ENCODE peak calls at places on chromosomes 16 and 17, in six cellular contexts. P is hepatocyte, E is GM23338, X is endothelial cell of umbilical vein, B is astrocyte, R is fibroblast of lung. Y is an unnamed sample.

GRCh38 chr16:60299345-60299744 is 1565.2 kb upstream of the GOT2 start:
- DNase-seq in P (no peak), B (no peak), E (no peak), R (no peak), X (no peak), Y (no peak)

GRCh38 chr16:56547120-56547948 is 17.5 kb upstream of the MT4 start:
- DNase-seq in B (peak), X (no peak), R (peak), E (peak), P (peak), Y (no peak)

GRCh38 chr17:13346081-13346533 is 255.6 kb downstream of the HS3ST3A1 start:
- DNase-seq in B (peak), E (peak), P (peak), R (peak), X (no peak), Y (no peak)

GRCh38 chr17:37447641-37448040 is 41.0 kb downstream of the TADA2A start:
- DNase-seq in R (peak), B (peak), X (peak), P (no peak), E (no peak), Y (peak)

GRCh38 chr16:57785924-57786323 is 16.4 kb downstream of the KIFC3 start:
- DNase-seq in R (no peak), P (no peak), X (no peak), E (no peak), B (no peak), Y (no peak)

GRCh38 chr16:89290887-89291286 is 73.4 kb downstream of the ZNF778 start:
- DNase-seq in B (no peak), R (no peak), E (peak), P (no peak), X (no peak), Y (no peak)

GRCh38 chr17:78967782-78968362 is 11.9 kb downstream of the LGALS3BP start:
- DNase-seq in X (no peak), B (no peak), E (no peak), P (no peak), R (no peak), Y (no peak)

GRCh38 chr17:49438439-49438861 is 23.8 kb upstream of the PHB1 start:
- DNase-seq in X (no peak), B (no peak), R (peak), P (no peak), E (peak), Y (no peak)

GRCh38 chr16:46972971-46973456 is 460 bp downstream of the DNAJA2 start:
- DNase-seq in P (peak), B (no peak), X (no peak), R (peak), E (peak), Y (peak)

GRCh38 chr17:3845361-3845753 is 689 bp downstream of the NCBP3 start:
- DNase-seq in X (peak), P (peak), R (peak), E (no peak), B (no peak), Y (no peak)

GRCh38 chr16:86581458-86581857 is 3.1 kb downstream of the FOXL1 start:
- DNase-seq in R (peak), B (no peak), P (no peak), X (no peak), E (no peak), Y (no peak)

GRCh38 chr17:78131172-78132085 is 858 bp downstream of the TMC8 start:
- DNase-seq in E (no peak), P (no peak), X (no peak), R (no peak), B (no peak), Y (no peak)

GRCh38 chr17:37031493-37032083 is 82.8 kb downstream of the AATF start:
- DNase-seq in P (no peak), E (no peak), B (no peak), R (no peak), X (no peak), Y (no peak)

GRCh38 chr17:77212833-77213777 is 72.3 kb downstream of the SEC14L1 start:
- DNase-seq in R (no peak), X (no peak), P (no peak), B (no peak), E (no peak), Y (no peak)

GRCh38 chr17:78427140-78427539 is 48.7 kb downstream of the PGS1 start:
- DNase-seq in R (no peak), B (no peak), E (no peak), P (no peak), X (no peak), Y (no peak)

GRCh38 chr16:370443-370842 is at the start of gene MRPL28:
- DNase-seq in E (peak), R (peak), B (peak), X (peak), P (peak), Y (peak)

GRCh38 chr17:47335101-47335936 is 11.6 kb downstream of the EFCAB13 start:
- DNase-seq in R (peak), X (peak), B (no peak), E (no peak), P (no peak), Y (peak)

GRCh38 chr16:51707666-51708065 is 556.6 kb upstream of the SALL1 start:
- DNase-seq in P (no peak), B (no peak), R (no peak), X (no peak), E (peak), Y (no peak)

GRCh38 chr17:78226752-78227454 is 4.5 kb upstream of the TMEM235 start:
- DNase-seq in X (peak), B (no peak), R (no peak), P (no peak), E (no peak), Y (no peak)

GRCh38 chr16:83206426-83206825 is 579.7 kb downstream of the CDH13 start:
- DNase-seq in B (peak), R (peak), P (no peak), X (no peak), E (no peak), Y (no peak)

GRCh38 chr16:85568519-85568918 is 44.6 kb upstream of the GSE1 start:
- DNase-seq in B (no peak), E (no peak), P (peak), X (no peak), R (no peak), Y (no peak)

GRCh38 chr17:31251075-31251474 is 46.0 kb downstream of the OMG start:
- DNase-seq in P (no peak), X (no peak), E (no peak), R (no peak), B (no peak), Y (peak)

GRCh38 chr17:35322749-35323148 is 50.7 kb downstream of the SLFN11 start:
- DNase-seq in B (no peak), P (no peak), E (no peak), X (no peak), R (no peak), Y (no peak)

GRCh38 chr16:21626659-21627277 is 25.6 kb downstream of the IGSF6 start:
- DNase-seq in B (peak), X (peak), E (no peak), R (peak), P (peak), Y (peak)

GRCh38 chr17:41457656-41458055 is 9.5 kb downstream of the KRT32 start:
- DNase-seq in P (no peak), B (no peak), E (no peak), R (no peak), X (no peak), Y (no peak)

GRCh38 chr16:84819644-84820304 is at the start of gene CRISPLD2:
- DNase-seq in P (peak), R (peak), B (peak), E (peak), X (peak), Y (peak)

GRCh38 chr16:10607157-10607556 is 26.8 kb upstream of the EMP2 start:
- DNase-seq in B (no peak), P (no peak), E (no peak), R (no peak), X (no peak), Y (no peak)

GRCh38 chr17:64750891-64751677 is 89.0 kb upstream of the SMURF2 start:
- DNase-seq in X (no peak), B (no peak), P (no peak), R (no peak), E (no peak), Y (no peak)

GRCh38 chr17:35713069-35713728 is 18.2 kb upstream of the RASL10B start:
- DNase-seq in B (peak), P (no peak), R (peak), X (peak), E (no peak), Y (peak)

GRCh38 chr17:70956731-70957130 is 787.4 kb downstream of the KCNJ2 start:
- DNase-seq in P (no peak), X (no peak), B (no peak), E (no peak), R (no peak), Y (no peak)

GRCh38 chr17:72122002-72122310 is 1.1 kb downstream of the SOX9 start:
- DNase-seq in E (no peak), X (no peak), R (peak), P (peak), B (peak), Y (peak)
- TF ChIP-seq EZH2 in E (no peak), X (no peak), R (no peak), P (no peak), B (no peak), Y (no peak)

GRCh38 chr17:32266389-32267269 is 997 bp downstream of the RHBDL3 start:
- DNase-seq in B (no peak), E (peak), X (no peak), R (no peak), P (no peak), Y (no peak)
- TF ChIP-seq EZH2 in B (peak), E (no peak), X (peak), R (peak), P (peak), Y (no peak)

GRCh38 chr17:6544011-6544370 is 12.4 kb downstream of the PITPNM3 start:
- DNase-seq in X (no peak), P (no peak), E (no peak), B (no peak), R (no peak), Y (no peak)

GRCh38 chr17:6542577-6542976 is 13.8 kb downstream of the PITPNM3 start:
- DNase-seq in P (no peak), B (no peak), X (no peak), R (no peak), E (no peak), Y (no peak)

GRCh38 chr17:6541886-6542285 is 14.5 kb downstream of the PITPNM3 start:
- DNase-seq in X (no peak), B (no peak), E (no peak), P (no peak), R (no peak), Y (no peak)

GRCh38 chr17:6544770-6545169 is 11.6 kb downstream of the PITPNM3 start:
- DNase-seq in X (no peak), P (no peak), E (peak), B (no peak), R (no peak), Y (no peak)

GRCh38 chr17:6543079-6544010 is 13.0 kb downstream of the PITPNM3 start:
- DNase-seq in R (no peak), P (no peak), B (no peak), E (no peak), X (no peak), Y (no peak)
- TF ChIP-seq EZH2 in R (no peak), P (no peak), B (no peak), E (no peak), X (no peak), Y (no peak)

DNA sequence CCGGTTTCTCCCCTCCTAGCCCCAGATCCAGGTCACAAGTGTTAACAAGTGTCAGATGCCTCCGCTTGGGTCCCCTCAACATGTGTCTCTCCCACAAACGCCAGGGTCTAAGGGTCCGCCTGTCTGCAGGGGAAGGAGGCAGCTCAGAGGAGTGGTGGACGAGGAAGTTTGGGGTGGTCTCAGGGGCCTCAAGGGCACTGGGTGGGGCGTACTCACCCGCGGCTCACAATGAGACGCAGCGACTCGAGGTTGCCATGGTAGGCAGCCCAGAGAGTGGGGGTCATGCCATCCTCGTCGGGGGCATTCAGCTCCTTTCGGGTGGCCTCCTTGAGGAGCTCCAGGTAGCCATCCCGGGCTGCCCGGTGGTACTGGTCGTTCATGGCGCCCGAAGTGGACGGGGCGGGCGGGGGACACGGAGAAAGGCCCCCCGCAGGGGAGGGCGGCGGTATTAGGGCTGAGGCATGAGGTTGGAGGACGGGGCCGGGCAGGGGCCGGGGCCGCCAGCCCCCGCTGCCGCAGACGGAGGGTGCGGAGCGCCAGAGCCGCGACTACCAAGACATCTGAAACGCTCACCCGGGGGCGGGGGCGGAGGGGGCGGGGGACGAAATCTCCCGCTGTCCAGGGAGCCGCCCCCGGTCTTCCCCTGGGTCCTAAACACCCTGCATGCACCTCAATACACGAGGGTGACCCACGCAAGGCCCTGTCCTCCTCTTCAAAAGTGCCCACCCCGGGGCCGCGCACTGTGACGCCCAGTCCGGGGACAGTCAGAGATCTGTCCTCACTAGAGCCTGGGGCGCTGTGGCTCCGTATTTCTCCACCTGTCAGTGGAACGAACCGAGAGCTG is at the start of gene USH1G:
- DNase-seq in P (peak), R (no peak), B (no peak), X (no peak), E (peak), Y (peak)
- TF ChIP-seq EZH2 in P (no peak), R (peak), B (peak), X (peak), E (peak), Y (no peak)

DNA sequence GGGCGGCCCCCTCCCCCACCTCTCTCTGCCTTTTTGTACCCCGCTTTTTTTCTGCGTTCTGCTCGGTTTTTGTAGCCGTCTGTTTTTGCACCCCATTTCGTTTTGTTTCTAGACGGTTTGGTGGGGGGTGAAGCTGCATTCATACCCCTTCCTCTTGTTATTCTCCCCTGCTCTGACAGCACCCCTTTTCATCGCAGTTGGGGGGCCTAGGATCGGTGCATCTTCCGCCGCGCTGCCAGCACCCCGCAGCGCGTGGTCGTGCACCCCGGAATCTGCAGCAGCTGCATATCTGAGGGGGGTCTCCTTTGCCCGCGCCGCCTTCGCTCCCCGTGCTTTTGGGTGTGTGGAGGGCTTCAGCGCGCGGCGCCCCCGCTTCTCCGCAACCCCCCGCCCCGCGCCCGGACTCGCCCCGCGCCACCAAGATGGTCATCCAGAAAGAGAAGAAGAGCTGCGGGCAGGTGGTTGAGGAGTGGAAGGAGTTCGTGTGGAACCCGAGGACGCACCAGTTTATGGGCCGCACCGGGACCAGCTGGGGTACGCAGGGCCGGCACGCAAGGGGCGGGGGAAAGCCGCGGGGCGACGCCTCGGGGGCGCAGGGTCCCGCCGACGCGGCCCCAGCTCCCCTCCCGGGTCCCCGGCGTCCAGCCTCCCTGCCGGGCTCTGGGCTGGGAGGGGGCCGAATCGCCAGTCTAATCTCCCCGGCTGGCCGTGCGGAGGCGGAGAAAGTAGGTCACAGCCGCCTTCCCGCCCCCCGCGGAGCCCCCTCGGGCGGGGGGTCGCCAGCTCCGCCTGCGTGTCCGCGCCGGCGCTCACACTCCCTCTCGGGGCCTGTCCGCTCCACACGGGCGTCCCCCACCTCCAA is 602 bp downstream of the ATP1B2 start:
- DNase-seq in R (no peak), E (peak), P (peak), X (no peak), B (no peak), Y (no peak)
- TF ChIP-seq EZH2 in R (peak), E (peak), P (peak), X (peak), B (peak), Y (no peak)

GRCh38 chr17:73584049-73584448 is 60.2 kb downstream of the SDK2 start:
- DNase-seq in X (no peak), E (no peak), P (no peak), B (no peak), R (no peak), Y (no peak)
- TF ChIP-seq EZH2 in X (no peak), E (no peak), P (no peak), B (no peak), R (no peak), Y (no peak)

GRCh38 chr17:39600469-39601009 is 7.2 kb downstream of the NEUROD2 start:
- DNase-seq in P (no peak), X (no peak), B (no peak), R (no peak), E (no peak), Y (no peak)

GRCh38 chr17:39598047-39598481 is 9.7 kb downstream of the NEUROD2 start:
- DNase-seq in E (no peak), P (no peak), B (no peak), R (no peak), X (no peak), Y (no peak)

GRCh38 chr17:39599665-39600468 is 7.9 kb downstream of the NEUROD2 start:
- DNase-seq in E (peak), R (no peak), P (no peak), B (no peak), X (no peak), Y (no peak)

GRCh38 chr17:39598635-39599005 is 9.1 kb downstream of the NEUROD2 start:
- DNase-seq in P (no peak), X (no peak), B (no peak), E (no peak), R (no peak), Y (no peak)

DNA sequence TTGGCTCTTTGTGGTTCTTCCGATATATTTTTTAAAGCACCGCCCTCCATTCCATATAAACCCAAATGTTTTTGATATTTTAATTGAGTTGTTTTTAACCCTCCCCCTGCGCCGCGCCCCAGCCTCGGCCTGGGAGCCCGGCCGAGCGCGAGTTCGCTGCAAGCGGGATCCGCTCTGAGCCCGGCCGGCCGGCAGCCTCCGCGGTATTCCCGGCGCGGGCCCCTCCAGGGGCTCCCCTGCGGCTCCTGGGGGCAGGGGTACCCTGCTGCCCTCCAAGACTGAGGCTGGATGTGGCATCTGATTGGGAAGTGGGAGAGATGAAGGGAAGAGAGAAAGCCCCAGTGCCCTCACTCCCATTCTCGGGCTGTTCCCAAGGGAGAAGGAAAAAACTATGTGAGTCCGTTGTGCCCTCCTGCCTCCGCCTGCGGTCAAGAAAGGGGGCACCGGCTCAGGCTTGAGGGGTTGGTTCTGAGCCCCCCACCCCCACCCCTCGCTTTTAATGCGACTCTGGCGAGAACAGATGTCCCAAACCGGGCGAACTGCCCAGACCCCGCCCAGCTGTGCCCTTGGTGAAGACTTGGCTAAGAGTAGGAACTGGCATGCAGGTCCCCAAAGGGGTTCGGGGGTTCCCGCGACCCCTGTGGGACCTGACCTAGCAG is 8.6 kb downstream of the NEUROD2 start:
- DNase-seq in X (no peak), P (no peak), R (no peak), B (no peak), E (peak), Y (no peak)
- TF ChIP-seq EZH2 in X (peak), P (peak), R (no peak), B (peak), E (peak), Y (peak)

DNA sequence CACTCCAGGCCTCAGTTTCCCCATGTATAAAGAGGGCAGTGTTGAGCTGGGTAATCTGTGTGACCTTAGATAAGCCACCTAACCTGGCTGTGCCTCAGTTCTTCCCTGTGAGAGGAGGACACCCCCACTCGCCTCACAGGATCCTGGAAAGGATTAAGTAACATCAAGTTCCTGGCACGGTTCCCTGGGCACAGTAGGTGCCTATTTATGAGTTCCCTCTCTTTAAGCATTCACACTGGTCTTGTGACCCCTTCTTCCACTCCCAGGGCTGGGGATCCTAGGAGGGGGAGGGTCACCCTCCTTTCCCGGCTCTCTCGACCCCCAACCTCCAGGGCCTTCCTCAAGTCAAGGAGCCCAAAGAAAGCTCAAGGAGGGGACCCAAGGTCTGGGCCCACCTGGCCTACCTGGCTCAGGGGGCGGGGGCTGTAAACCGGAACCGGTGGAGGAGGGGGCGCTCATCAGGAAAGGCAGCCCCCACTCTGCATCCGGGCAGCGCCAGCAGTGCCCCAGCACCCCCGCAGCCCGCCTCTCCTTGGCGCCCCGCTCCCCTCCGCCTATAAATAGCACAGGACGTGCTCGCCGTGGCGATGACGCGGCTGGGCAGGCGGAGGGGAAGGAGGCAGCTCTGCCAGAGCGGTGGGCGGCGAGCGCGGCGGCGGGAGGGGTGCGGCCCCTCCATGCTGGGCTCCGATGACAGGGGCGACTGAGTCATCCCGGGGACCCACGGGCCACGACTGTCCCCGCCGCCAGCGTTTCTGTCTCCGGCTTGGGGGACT is 9.4 kb downstream of the RPL19 start:
- DNase-seq in E (peak), R (peak), B (peak), X (peak), P (peak), Y (peak)
- TF ChIP-seq EZH2 in E (no peak), R (no peak), B (no peak), X (no peak), P (no peak), Y (no peak)

Y was measured in A673.